ENCODE peak calls at places on chromosomes 3 and 15, in six cellular contexts. J is endothelial cell, L is GM10248, V is upper lobe of right lung, U is lower lobe of right lung, N is astrocyte. O is an unnamed sample.

GRCh38 chr3:175585898-175586297 is 726.8 kb downstream of the NAALADL2 start:
- DNase-seq in J (no peak), L (no peak), V (no peak), U (no peak), N (peak), O (no peak)

GRCh38 chr3:106018929-106019328 is 150.1 kb upstream of the CBLB start:
- DNase-seq in J (no peak), L (no peak), V (no peak), U (no peak), N (no peak), O (no peak)

GRCh38 chr3:40170395-40170794 is 139.1 kb upstream of the EIF1B start:
- DNase-seq in J (no peak), L (peak), V (no peak), U (no peak), N (no peak), O (no peak)

GRCh38 chr3:105987809-105988208 is 119.0 kb upstream of the CBLB start:
- DNase-seq in J (no peak), L (no peak), V (no peak), U (no peak), N (no peak), O (no peak)

GRCh38 chr3:160278210-160278609 is 53.0 kb downstream of the C3orf80 start:
- DNase-seq in J (no peak), L (no peak), V (no peak), U (no peak), N (no peak), O (no peak)

GRCh38 chr3:55579499-55579898 is 92.4 kb upstream of the WNT5A start:
- DNase-seq in J (no peak), L (no peak), V (no peak), U (no peak), N (no peak), O (no peak)

GRCh38 chr15:63250312-63250965 is 27.0 kb upstream of the APH1B start:
- DNase-seq in J (no peak), L (no peak), V (no peak), U (no peak), N (peak), O (no peak)

GRCh38 chr15:69066646-69066995 is 52.1 kb downstream of the NOX5 start:
- DNase-seq in J (no peak), L (no peak), V (no peak), U (no peak), N (no peak), O (no peak)

GRCh38 chr3:61807865-61808276 is 246.5 kb downstream of the PTPRG start:
- DNase-seq in J (no peak), L (no peak), V (no peak), U (no peak), N (peak), O (no peak)

GRCh38 chr3:107235193-107235922 is 141.9 kb upstream of the CCDC54 start:
- DNase-seq in J (no peak), L (no peak), V (no peak), U (no peak), N (no peak), O (peak)

GRCh38 chr3:152524198-152525140 is 255.7 kb downstream of the MBNL1 start:
- DNase-seq in J (peak), L (no peak), V (no peak), U (no peak), N (peak), O (no peak)

GRCh38 chr15:55221090-55222011 is 24.6 kb upstream of the RSL24D1 start:
- DNase-seq in J (no peak), L (peak), V (no peak), U (no peak), N (peak), O (no peak)
- TF ChIP-seq CTCF in J (no peak), L (no peak), V (no peak), U (no peak), N (no peak), O (no peak)

DNA sequence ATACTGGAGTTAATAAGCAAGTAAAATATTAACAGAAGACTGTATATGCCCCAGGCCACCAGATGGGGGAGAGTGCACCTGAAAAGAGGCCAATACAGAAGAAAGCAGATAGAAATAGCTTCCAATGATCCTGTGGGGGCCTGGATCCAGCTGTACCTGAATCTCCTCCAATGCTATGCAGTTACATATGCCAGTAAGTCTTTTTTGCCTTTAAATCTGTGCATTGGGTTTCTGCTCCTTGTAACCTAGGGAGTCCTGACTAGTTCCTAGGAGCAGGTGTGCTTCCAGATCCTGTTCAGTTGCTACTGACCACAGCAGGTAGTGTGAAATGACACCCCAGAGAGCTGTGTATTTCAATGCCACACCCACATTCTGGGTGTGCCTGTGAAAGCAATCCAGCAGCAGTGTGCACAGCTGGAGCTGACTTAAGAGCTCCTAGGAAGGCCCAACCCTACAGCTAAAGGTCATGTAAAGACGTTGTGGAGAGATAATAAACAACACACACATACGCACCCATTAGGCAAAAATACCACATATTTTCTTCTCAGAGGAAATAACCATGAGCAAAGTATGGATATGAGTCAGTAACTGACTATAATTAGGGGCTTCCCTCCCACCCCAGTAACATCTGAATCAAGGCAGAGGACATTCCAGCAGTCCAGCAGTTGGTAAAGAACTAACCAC is 62.2 kb upstream of the AKAP13 start:
- DNase-seq in J (no peak), L (peak), V (no peak), U (no peak), N (peak), O (no peak)
- TF ChIP-seq CTCF in J (no peak), L (peak), V (no peak), U (no peak), N (peak), O (no peak)

GRCh38 chr3:100706365-100706764 is 2.9 kb upstream of the TFG start:
- DNase-seq in J (no peak), L (no peak), V (no peak), U (no peak), N (peak), O (no peak)

GRCh38 chr3:100708989-100709839 is at the start of gene TFG:
- DNase-seq in J (peak), L (peak), V (peak), U (peak), N (peak), O (peak)

GRCh38 chr3:100708644-100708988 is 678 bp upstream of the TFG start:
- DNase-seq in J (no peak), L (no peak), V (no peak), U (no peak), N (no peak), O (no peak)

GRCh38 chr3:100709840-100710235 is 544 bp downstream of the TFG start:
- DNase-seq in J (peak), L (peak), V (peak), U (peak), N (peak), O (peak)

DNA sequence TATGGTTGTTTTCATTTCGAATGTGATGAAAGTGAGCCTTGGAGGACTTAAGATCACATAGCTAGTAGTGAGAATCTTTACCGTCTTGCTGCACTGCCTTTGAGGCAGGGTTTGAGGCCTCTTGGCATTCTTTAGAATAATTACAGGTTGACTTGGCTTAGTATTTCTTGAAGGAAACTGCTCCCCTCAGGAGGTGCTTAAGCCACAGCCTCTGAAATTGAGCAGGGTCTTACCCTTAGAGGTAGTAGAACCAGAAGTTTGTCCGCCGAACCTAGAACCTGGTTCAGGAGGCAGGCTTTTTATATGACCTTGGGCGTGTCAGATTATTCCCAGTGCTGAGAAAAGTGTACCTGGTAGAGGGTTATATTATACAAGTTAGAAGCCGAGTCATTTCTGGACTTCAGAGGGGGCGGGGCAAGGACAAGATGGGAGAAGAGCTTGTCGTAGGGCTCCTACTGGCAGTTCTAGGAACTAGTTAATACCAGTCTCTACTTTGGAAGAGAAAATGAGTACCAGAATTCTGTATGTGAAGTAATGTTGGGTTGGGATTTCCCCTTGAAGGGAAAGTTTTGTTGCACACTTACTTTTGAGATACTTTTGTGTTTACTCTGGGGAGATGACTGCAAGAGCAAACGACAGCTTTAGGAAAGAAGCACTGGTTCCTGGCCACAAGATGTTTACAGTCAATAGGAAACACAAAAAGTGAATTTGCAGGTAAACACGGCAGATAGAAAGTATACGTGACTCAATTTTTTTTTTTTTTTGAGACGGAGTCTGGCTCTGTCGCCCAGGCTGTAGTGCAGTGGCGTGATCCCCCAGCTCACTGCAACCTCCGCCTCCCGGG is 1.3 kb downstream of the TFG start:
- DNase-seq in J (peak), L (peak), V (no peak), U (no peak), N (peak), O (peak)
- TF ChIP-seq CTCF in J (no peak), L (no peak), V (peak), U (peak), N (peak), O (no peak)

DNA sequence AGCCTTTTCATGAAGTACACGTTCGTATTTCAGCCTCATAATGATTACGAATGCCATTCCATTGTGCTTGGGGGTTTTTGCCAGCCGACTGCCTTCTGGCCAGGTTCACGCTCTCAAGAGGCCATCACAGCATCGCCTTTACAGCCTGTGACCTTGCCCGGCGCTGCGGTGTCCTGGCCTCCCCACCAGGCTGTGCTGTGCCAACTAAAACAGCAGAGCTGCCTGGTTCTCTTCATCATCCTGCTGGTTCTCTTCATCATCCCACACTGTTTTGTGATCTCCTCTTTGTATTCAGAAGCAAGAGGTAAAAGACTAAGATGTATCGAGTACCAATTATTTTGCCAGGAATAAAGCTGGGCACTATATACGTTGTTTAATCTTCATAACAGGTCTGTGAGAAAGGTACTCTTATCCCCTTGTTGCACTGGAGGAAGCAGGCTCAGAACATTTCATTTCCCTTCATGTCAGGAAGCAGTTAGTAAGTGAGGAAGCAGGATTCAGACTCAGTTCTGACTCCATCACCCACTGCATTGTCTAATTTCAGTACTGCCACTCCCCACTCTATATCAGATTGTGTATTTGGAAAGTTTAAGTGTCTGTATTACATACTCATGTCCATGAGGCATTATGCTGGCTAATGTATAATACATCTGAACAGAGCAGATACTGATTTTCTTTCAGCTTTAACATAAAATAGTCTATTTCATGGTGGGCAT is 92.7 kb downstream of the LRRC28 start:
- DNase-seq in J (peak), L (no peak), V (no peak), U (no peak), N (no peak), O (peak)
- TF ChIP-seq CTCF in J (peak), L (no peak), V (peak), U (peak), N (no peak), O (peak)

GRCh38 chr3:171327441-171328174 is 132.6 kb downstream of the TNIK start:
- DNase-seq in J (no peak), L (no peak), V (no peak), U (no peak), N (no peak), O (no peak)

GRCh38 chr3:171329759-171330158 is 130.4 kb downstream of the TNIK start:
- DNase-seq in J (no peak), L (no peak), V (no peak), U (no peak), N (no peak), O (no peak)

GRCh38 chr3:171326717-171327440 is 133.3 kb downstream of the TNIK start:
- DNase-seq in J (no peak), L (no peak), V (no peak), U (no peak), N (no peak), O (no peak)

GRCh38 chr3:171330936-171331335 is 129.3 kb downstream of the TNIK start:
- DNase-seq in J (no peak), L (no peak), V (no peak), U (no peak), N (no peak), O (no peak)

DNA sequence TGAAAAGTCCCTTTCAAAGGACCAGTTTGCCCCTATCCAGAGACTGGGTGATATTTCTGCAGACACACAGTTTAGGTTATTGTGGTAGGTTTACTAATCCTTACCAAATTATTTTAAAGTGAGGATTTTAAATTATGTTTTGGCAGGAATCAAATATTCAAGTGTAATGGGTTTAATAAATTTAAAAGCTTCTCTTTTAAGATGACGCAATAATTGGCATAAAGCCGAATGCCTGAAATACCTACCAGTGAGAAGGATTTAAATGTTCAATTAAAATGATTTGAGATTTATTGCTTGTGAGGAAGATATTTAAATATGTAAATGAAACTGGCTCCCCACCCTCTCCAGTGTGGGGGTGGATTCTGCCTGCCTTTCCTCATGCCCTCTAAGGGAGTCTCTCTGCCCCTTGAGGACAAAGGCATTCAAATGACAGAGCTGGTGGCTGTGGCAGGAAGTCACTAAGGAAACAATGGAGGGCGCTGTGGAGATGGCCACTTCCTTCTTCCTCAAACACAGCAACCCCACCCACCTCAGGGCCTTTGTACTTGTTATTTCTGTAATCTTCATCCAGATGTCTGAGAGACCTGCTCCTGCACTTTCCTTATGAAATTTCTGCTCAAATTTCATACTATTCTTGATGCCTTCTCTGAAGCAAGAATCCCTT is 131.7 kb downstream of the TNIK start:
- DNase-seq in J (peak), L (no peak), V (peak), U (peak), N (no peak), O (no peak)
- TF ChIP-seq CTCF in J (no peak), L (peak), V (peak), U (peak), N (no peak), O (no peak)